ENCODE peak calls at places on chromosomes 11 and 22, in six cellular contexts. One of them, this sample, is unnamed.

GRCh38 chr11:69557266-69557665 is 75.8 kb downstream of the LINC01488 start:
- DNase-seq in epithelial cell of esophagus: no peak
- DNase-seq in stomach: no peak
- DNase-seq in kidney: no peak
- DNase-seq in endodermal cell: no peak
- DNase-seq in PC-3: no peak
- DNase-seq in this sample: no peak

GRCh38 chr11:69215784-69216415 is 60.2 kb downstream of the SMIM38 start:
- DNase-seq in epithelial cell of esophagus: peak
- DNase-seq in stomach: peak
- DNase-seq in kidney: peak
- DNase-seq in endodermal cell: peak
- DNase-seq in PC-3: peak
- DNase-seq in this sample: no peak

GRCh38 chr11:119726150-119726553 is 2.8 kb downstream of the NECTIN1 start:
- DNase-seq in epithelial cell of esophagus: no peak
- DNase-seq in stomach: no peak
- DNase-seq in kidney: no peak
- DNase-seq in endodermal cell: peak
- DNase-seq in PC-3: no peak
- DNase-seq in this sample: no peak

GRCh38 chr11:66967670-66968425 is 7.3 kb upstream of the C11orf86 start:
- DNase-seq in epithelial cell of esophagus: peak
- DNase-seq in stomach: no peak
- DNase-seq in kidney: no peak
- DNase-seq in endodermal cell: no peak
- DNase-seq in PC-3: peak
- DNase-seq in this sample: no peak

GRCh38 chr11:118980191-118980881 is 8.8 kb downstream of the FOXR1 start:
- DNase-seq in epithelial cell of esophagus: no peak
- DNase-seq in stomach: no peak
- DNase-seq in kidney: peak
- DNase-seq in endodermal cell: peak
- DNase-seq in PC-3: no peak
- DNase-seq in this sample: no peak

GRCh38 chr22:42229455-42230149 is 40.9 kb downstream of the TCF20 start:
- DNase-seq in epithelial cell of esophagus: peak
- DNase-seq in stomach: no peak
- DNase-seq in kidney: no peak
- DNase-seq in endodermal cell: no peak
- DNase-seq in PC-3: no peak
- DNase-seq in this sample: no peak

GRCh38 chr11:1744879-1745700 is 5.3 kb downstream of the IFITM10 start:
- DNase-seq in epithelial cell of esophagus: no peak
- DNase-seq in stomach: no peak
- DNase-seq in kidney: peak
- DNase-seq in endodermal cell: no peak
- DNase-seq in PC-3: no peak
- DNase-seq in this sample: no peak

GRCh38 chr11:125941606-125942275 is 4.1 kb upstream of the VSIG10L2 start:
- DNase-seq in epithelial cell of esophagus: peak
- DNase-seq in stomach: peak
- DNase-seq in kidney: no peak
- DNase-seq in endodermal cell: peak
- DNase-seq in PC-3: peak
- DNase-seq in this sample: no peak

GRCh38 chr11:78912778-78913177 is 338.1 kb upstream of the NARS2 start:
- DNase-seq in epithelial cell of esophagus: no peak
- DNase-seq in stomach: no peak
- DNase-seq in kidney: no peak
- DNase-seq in endodermal cell: peak
- DNase-seq in PC-3: no peak
- DNase-seq in this sample: no peak

GRCh38 chr11:78920329-78920728 is 345.7 kb upstream of the NARS2 start:
- DNase-seq in epithelial cell of esophagus: no peak
- DNase-seq in stomach: no peak
- DNase-seq in kidney: no peak
- DNase-seq in endodermal cell: peak
- DNase-seq in PC-3: no peak
- DNase-seq in this sample: no peak

GRCh38 chr11:78921517-78921916 is 346.9 kb upstream of the NARS2 start:
- DNase-seq in epithelial cell of esophagus: no peak
- DNase-seq in stomach: no peak
- DNase-seq in kidney: no peak
- DNase-seq in endodermal cell: no peak
- DNase-seq in PC-3: no peak
- DNase-seq in this sample: no peak

GRCh38 chr11:78914503-78914902 is 339.8 kb upstream of the NARS2 start:
- DNase-seq in epithelial cell of esophagus: no peak
- DNase-seq in stomach: no peak
- DNase-seq in kidney: no peak
- DNase-seq in endodermal cell: peak
- DNase-seq in PC-3: no peak
- DNase-seq in this sample: no peak

GRCh38 chr11:78916759-78917158 is 342.1 kb upstream of the NARS2 start:
- DNase-seq in epithelial cell of esophagus: no peak
- DNase-seq in stomach: no peak
- DNase-seq in kidney: no peak
- DNase-seq in endodermal cell: no peak
- DNase-seq in PC-3: peak
- DNase-seq in this sample: no peak
- TF ChIP-seq CTCF in epithelial cell of esophagus: no peak
- TF ChIP-seq CTCF in stomach: no peak
- TF ChIP-seq CTCF in kidney: peak
- TF ChIP-seq CTCF in endodermal cell: peak
- TF ChIP-seq CTCF in PC-3: peak
- TF ChIP-seq CTCF in this sample: peak

DNA sequence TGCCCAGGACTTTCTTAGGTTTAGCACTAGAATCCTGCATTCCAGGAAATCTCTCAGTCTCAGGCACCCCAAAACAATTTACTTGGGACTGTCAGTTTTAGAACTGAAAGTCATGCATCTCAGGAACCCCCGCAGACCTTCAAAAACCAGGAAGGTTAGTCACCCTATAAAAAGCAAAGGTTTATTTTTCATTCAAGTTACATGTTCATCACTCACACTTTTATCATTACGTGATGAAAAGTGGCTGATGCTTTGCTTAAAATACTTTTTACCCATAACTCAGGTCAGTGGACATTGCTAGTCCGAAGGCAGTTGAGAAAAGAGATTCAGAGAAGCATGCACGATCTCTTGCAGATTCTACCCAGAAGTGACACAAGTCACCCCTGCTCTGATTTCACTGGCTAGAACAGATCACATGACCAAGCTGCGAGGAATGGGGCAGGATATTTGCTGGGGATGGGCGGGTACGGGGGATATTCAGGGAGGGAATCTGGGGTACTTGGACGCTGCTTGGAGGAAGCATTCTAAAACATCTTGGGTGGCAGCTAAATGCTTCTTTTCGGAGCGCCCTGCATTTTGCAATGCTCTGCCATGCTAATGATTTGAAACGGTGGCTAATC is 110.1 kb downstream of the MIAT start:
- DNase-seq in epithelial cell of esophagus: no peak
- DNase-seq in stomach: no peak
- DNase-seq in kidney: no peak
- DNase-seq in endodermal cell: no peak
- DNase-seq in PC-3: no peak
- DNase-seq in this sample: no peak
- H3K4me3 ChIP-seq in epithelial cell of esophagus: no peak
- H3K4me3 ChIP-seq in stomach: no peak
- H3K4me3 ChIP-seq in kidney: no peak
- H3K4me3 ChIP-seq in endodermal cell: no peak
- H3K4me3 ChIP-seq in PC-3: no peak
- H3K4me3 ChIP-seq in this sample: no peak

DNA sequence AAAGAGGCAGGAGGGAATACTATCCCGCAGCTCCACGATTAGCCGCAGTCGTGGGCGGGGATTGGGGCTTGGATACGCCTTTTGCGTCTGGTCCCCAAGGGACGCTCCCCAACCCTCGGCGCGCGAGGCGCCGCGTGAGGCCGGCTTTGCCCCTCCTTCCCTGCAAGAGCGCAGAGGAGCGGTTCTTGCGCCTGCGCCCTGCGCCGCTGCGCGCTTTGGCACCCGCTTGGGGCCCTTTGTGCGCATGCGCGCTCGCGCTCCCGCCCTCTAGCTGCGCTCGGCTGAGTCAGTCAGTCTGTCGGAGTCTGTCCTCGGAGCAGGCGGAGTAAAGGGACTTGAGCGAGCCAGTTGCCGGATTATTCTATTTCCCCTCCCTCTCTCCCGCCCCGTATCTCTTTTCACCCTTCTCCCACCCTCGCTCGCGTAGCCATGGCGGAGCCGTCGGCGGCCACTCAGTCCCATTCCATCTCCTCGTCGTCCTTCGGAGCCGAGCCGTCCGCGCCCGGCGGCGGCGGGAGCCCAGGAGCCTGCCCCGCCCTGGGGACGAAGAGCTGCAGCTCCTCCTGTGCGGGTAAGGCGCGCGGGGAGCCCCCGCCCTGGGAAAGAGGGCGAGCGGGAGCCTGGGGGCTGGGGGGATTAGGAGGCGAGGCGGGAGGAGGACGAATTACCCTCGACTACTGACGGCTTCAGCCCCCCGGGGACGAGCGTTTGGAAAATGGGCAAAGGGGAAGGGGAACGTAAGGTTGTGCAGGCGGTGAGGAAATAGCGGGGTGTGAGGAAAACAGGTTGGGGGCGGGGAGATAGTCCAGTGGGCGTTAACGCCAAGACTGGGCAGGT is at the start of gene RTN3:
- DNase-seq in epithelial cell of esophagus: peak
- DNase-seq in stomach: peak
- DNase-seq in kidney: peak
- DNase-seq in endodermal cell: peak
- DNase-seq in PC-3: peak
- DNase-seq in this sample: no peak
- TF ChIP-seq CTCF in epithelial cell of esophagus: no peak
- TF ChIP-seq CTCF in stomach: no peak
- TF ChIP-seq CTCF in kidney: no peak
- TF ChIP-seq CTCF in endodermal cell: no peak
- TF ChIP-seq CTCF in PC-3: no peak
- TF ChIP-seq CTCF in this sample: peak

DNA sequence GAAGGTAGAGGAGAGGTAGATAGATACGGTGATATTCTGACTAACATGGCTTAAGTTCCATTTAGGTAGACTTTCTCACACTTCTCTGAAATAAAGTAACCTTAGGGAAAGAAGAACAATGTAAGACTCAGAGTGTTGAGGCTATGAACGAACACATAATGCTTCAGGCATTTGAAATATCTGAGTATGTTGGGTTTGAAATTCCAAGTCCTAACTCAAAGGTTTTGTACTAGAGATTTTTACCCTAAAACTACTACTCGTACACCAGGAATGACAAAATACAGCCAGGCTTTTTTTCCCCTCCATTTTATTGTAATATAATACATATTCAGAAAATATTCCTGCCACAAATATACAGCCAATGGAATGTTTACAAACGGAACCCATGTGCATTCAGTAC is 592.6 kb downstream of the ETS1 start:
- DNase-seq in epithelial cell of esophagus: peak
- DNase-seq in stomach: no peak
- DNase-seq in kidney: no peak
- DNase-seq in endodermal cell: no peak
- DNase-seq in PC-3: peak
- DNase-seq in this sample: peak
- H3K4me3 ChIP-seq in epithelial cell of esophagus: no peak
- H3K4me3 ChIP-seq in stomach: no peak
- H3K4me3 ChIP-seq in kidney: no peak
- H3K4me3 ChIP-seq in endodermal cell: no peak
- H3K4me3 ChIP-seq in PC-3: no peak
- H3K4me3 ChIP-seq in this sample: no peak